ENCODE peak calls at places on chromosomes 16 and 17, in seven cellular contexts. L is endothelial cell, A is uterus, Q is nephron progenitor cell, H is RWPE1, I is lower lobe of right lung, B is thoracic aorta. N is an unnamed sample.

GRCh38 chr17:45123930-45124796 is 8.2 kb downstream of the PLCD3 start:
- DNase-seq in I (no peak), L (no peak), H (peak; percentile 88), Q (no peak), B (peak; percentile 69), A (peak; percentile 89), N (no peak)

GRCh38 chr17:35191001-35191695 is 3.0 kb downstream of the SLC35G3 start:
- DNase-seq in L (no peak), I (no peak), H (no peak), A (no peak), B (no peak), Q (no peak), N (no peak)

GRCh38 chr17:46903762-46904672 is 18.9 kb upstream of the GOSR2 start:
- DNase-seq in H (no peak), I (no peak), L (no peak), B (no peak), Q (no peak), A (no peak), N (no peak)

GRCh38 chr17:17425591-17425990 is 51.2 kb upstream of the MED9 start:
- DNase-seq in L (no peak), Q (no peak), H (no peak), I (no peak), B (no peak), A (no peak), N (no peak)

GRCh38 chr17:50672831-50673551 is 34.7 kb downstream of the ANKRD40 start:
- DNase-seq in L (no peak), B (peak; percentile 56), H (peak; percentile 78), A (no peak), I (no peak), Q (no peak), N (no peak)

GRCh38 chr16:57603110-57604024 is 25.1 kb upstream of the ADGRG1 start:
- DNase-seq in A (no peak), L (no peak), B (no peak), I (no peak), Q (no peak), H (no peak), N (no peak)

GRCh38 chr17:67518881-67519280 is 141.8 kb downstream of the PITPNC1 start:
- DNase-seq in B (no peak), L (no peak), A (no peak), I (no peak), Q (no peak), H (no peak), N (no peak)

GRCh38 chr17:19619705-19620325 is 28.7 kb upstream of the ALDH3A2 start:
- DNase-seq in I (no peak), B (no peak), A (no peak), L (no peak), Q (no peak), H (no peak), N (no peak)

GRCh38 chr16:28984619-28985135 is at the start of gene LAT:
- DNase-seq in L (no peak), A (no peak), I (no peak), H (no peak), Q (no peak), B (no peak), N (no peak)

GRCh38 chr16:53922805-53923645 is 219.1 kb downstream of the FTO start:
- DNase-seq in B (no peak), I (no peak), H (no peak), L (no peak), Q (no peak), A (no peak), N (no peak)

GRCh38 chr17:68621065-68621464 is 19.9 kb upstream of the FAM20A start:
- DNase-seq in A (no peak), Q (no peak), L (no peak), H (no peak), I (no peak), B (no peak), N (no peak)

GRCh38 chr16:24721830-24722238 is 7.6 kb upstream of the TNRC6A start:
- DNase-seq in I (no peak), L (no peak), A (no peak), Q (no peak), H (peak; percentile 18), B (no peak), N (no peak)

GRCh38 chr16:22813223-22813945 is 578 bp upstream of the HS3ST2 start:
- DNase-seq in B (peak; percentile 27), L (peak; percentile 92), Q (peak; percentile 95), I (peak; percentile 51), A (no peak), H (peak; percentile 65), N (peak; percentile 88)

GRCh38 chr17:57892820-57893595 is 43.2 kb upstream of the MRPS23 start:
- DNase-seq in B (peak; percentile 92), I (peak; percentile 92), L (no peak), A (peak; percentile 92), H (peak; percentile 79), Q (peak; percentile 39), N (peak; percentile 73)

GRCh38 chr17:43134774-43135453 is 9.8 kb upstream of the BRCA1 start:
- DNase-seq in I (no peak), A (no peak), H (no peak), B (no peak), Q (no peak), L (no peak), N (no peak)

GRCh38 chr17:4365628-4366311 is 705 bp downstream of the UBE2G1 start:
- DNase-seq in I (peak; percentile 64), H (no peak), A (peak; percentile 41), L (peak; percentile 53), Q (peak; percentile 64), B (no peak), N (peak; percentile 48)

GRCh38 chr16:13113786-13114185 is 212.4 kb downstream of the SHISA9 start:
- DNase-seq in B (no peak), I (no peak), L (no peak), H (no peak), Q (no peak), A (no peak), N (no peak)

GRCh38 chr17:14790518-14790917 is 474.6 kb downstream of the PMP22 start:
- DNase-seq in L (no peak), A (no peak), Q (no peak), I (no peak), H (no peak), B (no peak), N (no peak)

GRCh38 chr17:75565066-75565465 is 22.5 kb upstream of the MYO15B start:
- DNase-seq in L (no peak), H (peak; percentile 71), B (no peak), A (no peak), I (no peak), Q (no peak), N (no peak)

GRCh38 chr17:18259621-18260331 is 686 bp upstream of the MIEF2 start:
- DNase-seq in I (peak; percentile 41), L (no peak), B (no peak), Q (no peak), H (peak; percentile 75), A (no peak), N (no peak)

GRCh38 chr17:46154151-46154816 is 38.9 kb downstream of the KANSL1 start:
- DNase-seq in I (no peak), B (no peak), H (no peak), A (no peak), Q (no peak), L (no peak), N (no peak)

GRCh38 chr16:27489906-27490305 is 59.8 kb downstream of the GTF3C1 start:
- DNase-seq in B (no peak), A (no peak), I (no peak), H (no peak), Q (no peak), L (no peak), N (no peak)

GRCh38 chr16:87060026-87060986 is 256.9 kb downstream of the C16orf95 start:
- DNase-seq in Q (no peak), B (no peak), I (no peak), H (no peak), L (no peak), A (no peak), N (no peak)
- TF ChIP-seq CTCF in Q (no peak), B (peak; percentile 42), I (no peak), H (no peak), L (no peak), A (no peak), N (no peak)

DNA sequence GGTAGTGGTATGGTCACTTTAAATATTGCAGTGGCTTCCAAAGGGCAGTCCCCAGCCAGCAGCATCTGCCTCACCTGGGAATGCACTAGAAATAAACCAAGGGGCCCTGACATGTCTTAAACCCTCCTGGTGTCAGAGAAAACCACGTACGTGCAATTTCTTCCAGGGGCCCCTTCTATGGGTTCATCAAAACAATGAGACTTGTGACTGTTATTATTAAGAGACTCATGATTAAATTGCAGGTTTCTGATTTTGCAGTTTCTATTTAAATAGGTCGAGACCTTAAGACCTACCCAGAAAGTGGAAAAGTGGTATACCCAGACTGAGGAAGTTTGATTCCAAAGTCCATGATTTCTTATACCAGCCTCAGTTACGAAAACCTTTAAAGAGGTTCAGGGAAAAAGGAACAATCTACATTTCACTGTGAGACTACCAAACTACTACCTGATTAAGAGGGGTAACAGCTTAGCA is 746 bp upstream of the POLG2 start:
- DNase-seq in L (no peak), I (no peak), H (peak; percentile 35), B (no peak), A (no peak), Q (no peak), N (no peak)
- TF ChIP-seq CTCF in L (no peak), I (no peak), H (peak; percentile 24), B (no peak), A (no peak), Q (no peak), N (no peak)

DNA sequence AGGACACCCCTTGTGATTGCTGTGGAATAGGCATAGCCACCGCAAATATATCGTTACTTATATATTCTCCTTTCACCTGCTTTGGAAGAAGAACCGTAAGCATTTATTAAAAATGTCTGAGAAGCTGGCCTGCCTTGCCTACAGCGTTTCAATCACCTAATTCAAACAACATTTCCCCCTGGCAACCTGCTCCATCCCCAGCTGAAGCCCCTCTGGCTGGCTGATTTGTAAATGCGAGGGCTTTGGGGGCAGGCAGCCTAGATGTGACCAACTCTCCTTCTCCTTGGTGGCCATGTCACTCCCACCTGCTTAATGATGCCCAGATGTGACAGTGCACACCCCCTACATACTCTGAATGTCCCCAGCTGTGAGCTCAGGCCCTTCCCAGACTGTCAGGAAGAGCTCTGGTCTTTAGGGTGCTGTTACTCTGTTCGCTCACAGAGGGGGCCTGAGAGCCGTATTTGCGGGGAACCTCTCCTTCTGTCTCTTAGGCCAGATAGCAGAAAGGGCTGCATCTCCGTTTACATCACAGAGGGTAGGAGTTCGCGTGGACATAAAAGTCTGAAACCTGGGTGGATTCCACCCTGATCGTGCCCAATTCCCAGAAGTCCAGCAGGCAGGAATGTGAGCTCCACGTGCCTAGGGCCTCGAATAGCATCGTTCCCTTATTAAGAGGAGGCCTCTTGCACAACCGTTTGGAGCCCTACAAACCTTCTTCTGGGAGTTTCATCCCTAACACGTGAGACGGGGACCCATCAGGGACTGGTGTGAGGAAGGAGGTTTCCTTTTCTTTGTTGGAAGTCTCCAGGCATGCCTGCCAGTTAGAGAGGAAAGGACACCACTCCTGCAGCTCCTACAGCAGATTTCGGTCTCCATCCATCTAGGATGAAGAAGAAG is 2.4 kb upstream of the SDK2 start:
- DNase-seq in B (no peak), I (no peak), L (peak; percentile 33), H (peak; percentile 20), Q (peak; percentile 57), A (no peak), N (peak; percentile 34)
- TF ChIP-seq CTCF in B (no peak), I (no peak), L (no peak), H (no peak), Q (peak; percentile 37), A (no peak), N (peak; percentile 45)

DNA sequence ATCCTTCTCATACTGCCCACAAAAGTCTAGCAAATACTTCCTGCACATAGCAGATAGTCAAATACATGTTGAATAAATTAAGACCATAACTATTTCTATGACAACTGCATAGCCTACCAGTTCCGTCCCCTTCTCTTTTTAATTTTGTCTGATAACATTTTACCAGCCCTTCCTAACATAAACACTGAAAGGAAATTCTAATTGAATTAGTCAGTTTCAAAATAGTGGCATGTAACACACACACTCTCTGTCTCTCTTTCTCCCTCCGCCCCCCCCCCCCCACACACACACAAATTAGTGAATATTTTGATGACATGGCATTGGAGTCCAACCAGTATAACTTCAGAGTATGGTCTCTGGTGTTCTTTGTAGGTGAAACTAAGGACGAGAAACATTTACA is 41.8 kb downstream of the TNRC6C start:
- DNase-seq in I (no peak), H (no peak), L (no peak), Q (no peak), B (no peak), A (no peak), N (no peak)
- TF ChIP-seq CTCF in I (no peak), H (no peak), L (no peak), Q (no peak), B (no peak), A (no peak), N (no peak)

N was measured in neural crest cell.